ENCODE peak calls at places on chromosomes 12 and 14, in four cellular contexts. One of them, this sample, is unnamed.

GRCh38 chr12:62800707-62801400 is 134.1 kb downstream of the PPM1H start:
- DNase-seq in WTC11: no peak
- DNase-seq in K562: no peak
- DNase-seq in GM12878: no peak
- DNase-seq in this sample: peak

GRCh38 chr14:73873660-73874059 is 13.0 kb upstream of the ZNF410 start:
- DNase-seq in WTC11: no peak
- DNase-seq in K562: no peak
- DNase-seq in GM12878: no peak
- DNase-seq in this sample: no peak

GRCh38 chr14:96502621-96503251 is 554 bp downstream of the PAPOLA start:
- DNase-seq in WTC11: peak
- DNase-seq in K562: peak
- DNase-seq in GM12878: no peak
- DNase-seq in this sample: peak

GRCh38 chr12:105524961-105525360 is 194.5 kb downstream of the C12orf75 start:
- DNase-seq in WTC11: no peak
- DNase-seq in K562: no peak
- DNase-seq in GM12878: no peak
- DNase-seq in this sample: no peak

GRCh38 chr14:22895402-22895801 is 12.4 kb downstream of the REM2 start:
- DNase-seq in WTC11: no peak
- DNase-seq in K562: no peak
- DNase-seq in GM12878: no peak
- DNase-seq in this sample: no peak

GRCh38 chr14:55433880-55434804 is 6.3 kb downstream of the TBPL2 start:
- DNase-seq in WTC11: no peak
- DNase-seq in K562: no peak
- DNase-seq in GM12878: no peak
- DNase-seq in this sample: no peak

GRCh38 chr12:115323223-115323905 is 639.4 kb upstream of the TBX3 start:
- DNase-seq in WTC11: no peak
- DNase-seq in K562: no peak
- DNase-seq in GM12878: no peak
- DNase-seq in this sample: no peak

GRCh38 chr14:99728981-99729451 is 44.9 kb downstream of the CYP46A1 start:
- DNase-seq in WTC11: peak
- DNase-seq in K562: no peak
- DNase-seq in GM12878: no peak
- DNase-seq in this sample: no peak

GRCh38 chr12:115963030-115963480 is 314.4 kb downstream of the MED13L start:
- DNase-seq in WTC11: no peak
- DNase-seq in K562: no peak
- DNase-seq in GM12878: no peak
- DNase-seq in this sample: no peak

GRCh38 chr12:116524964-116525379 is 34.2 kb upstream of the MAP1LC3B2 start:
- DNase-seq in WTC11: peak
- DNase-seq in K562: no peak
- DNase-seq in GM12878: no peak
- DNase-seq in this sample: no peak

GRCh38 chr12:99157946-99158345 is 489.6 kb upstream of the GARIN6 start:
- DNase-seq in WTC11: no peak
- DNase-seq in K562: no peak
- DNase-seq in GM12878: no peak
- DNase-seq in this sample: no peak

GRCh38 chr14:54483073-54483745 is 5.6 kb downstream of the GMFB start:
- DNase-seq in WTC11: no peak
- DNase-seq in K562: no peak
- DNase-seq in GM12878: no peak
- DNase-seq in this sample: no peak

GRCh38 chr14:92258934-92259333 is 64.0 kb upstream of the SLC24A4 start:
- DNase-seq in WTC11: no peak
- DNase-seq in K562: peak
- DNase-seq in GM12878: peak
- DNase-seq in this sample: no peak

GRCh38 chr12:47903927-47904646 is 707 bp downstream of the VDR start:
- DNase-seq in WTC11: no peak
- DNase-seq in K562: peak
- DNase-seq in GM12878: no peak
- DNase-seq in this sample: no peak

GRCh38 chr14:94770251-94770749 is 387 bp upstream of the GSC start:
- DNase-seq in WTC11: no peak
- DNase-seq in K562: no peak
- DNase-seq in GM12878: no peak
- DNase-seq in this sample: no peak

GRCh38 chr14:76510255-76510654 is 134.3 kb downstream of the ESRRB start:
- DNase-seq in WTC11: no peak
- DNase-seq in K562: no peak
- DNase-seq in GM12878: no peak
- DNase-seq in this sample: no peak

GRCh38 chr14:22651586-22651985 is 7.4 kb upstream of the OR6J1 start:
- DNase-seq in WTC11: no peak
- DNase-seq in K562: no peak
- DNase-seq in GM12878: no peak
- DNase-seq in this sample: no peak

GRCh38 chr14:77469041-77469440 is 11.1 kb downstream of the AHSA1 start:
- DNase-seq in WTC11: no peak
- DNase-seq in K562: no peak
- DNase-seq in GM12878: no peak
- DNase-seq in this sample: no peak

GRCh38 chr12:40015360-40015759 is 90.5 kb downstream of the SLC2A13 start:
- DNase-seq in WTC11: no peak
- DNase-seq in K562: no peak
- DNase-seq in GM12878: no peak
- DNase-seq in this sample: no peak

GRCh38 chr12:754238-754816 is 1.9 kb downstream of the WNK1 start:
- DNase-seq in WTC11: no peak
- DNase-seq in K562: no peak
- DNase-seq in GM12878: no peak
- DNase-seq in this sample: no peak

GRCh38 chr12:102833687-102834435 is 83.2 kb downstream of the PAH start:
- DNase-seq in WTC11: peak
- DNase-seq in K562: no peak
- DNase-seq in GM12878: no peak
- DNase-seq in this sample: no peak

GRCh38 chr12:12159988-12160387 is 89.2 kb downstream of the BCL2L14 start:
- DNase-seq in WTC11: no peak
- DNase-seq in K562: no peak
- DNase-seq in GM12878: no peak
- DNase-seq in this sample: no peak

GRCh38 chr12:15446798-15447197 is 124.5 kb downstream of the PTPRO start:
- DNase-seq in WTC11: no peak
- DNase-seq in K562: no peak
- DNase-seq in GM12878: no peak
- DNase-seq in this sample: no peak
- TF ChIP-seq USF1 in WTC11: no peak
- TF ChIP-seq USF1 in K562: no peak
- TF ChIP-seq USF1 in GM12878: no peak
- TF ChIP-seq USF1 in this sample: no peak

GRCh38 chr14:90042587-90043252 is 19.1 kb upstream of the KCNK13 start:
- DNase-seq in WTC11: no peak
- DNase-seq in K562: no peak
- DNase-seq in GM12878: no peak
- DNase-seq in this sample: no peak

GRCh38 chr14:90040411-90040810 is 21.4 kb upstream of the KCNK13 start:
- DNase-seq in WTC11: no peak
- DNase-seq in K562: no peak
- DNase-seq in GM12878: no peak
- DNase-seq in this sample: no peak

GRCh38 chr14:90049390-90049789 is 12.4 kb upstream of the KCNK13 start:
- DNase-seq in WTC11: no peak
- DNase-seq in K562: no peak
- DNase-seq in GM12878: no peak
- DNase-seq in this sample: no peak

GRCh38 chr14:90050271-90050670 is 11.5 kb upstream of the KCNK13 start:
- DNase-seq in WTC11: no peak
- DNase-seq in K562: no peak
- DNase-seq in GM12878: no peak
- DNase-seq in this sample: no peak

DNA sequence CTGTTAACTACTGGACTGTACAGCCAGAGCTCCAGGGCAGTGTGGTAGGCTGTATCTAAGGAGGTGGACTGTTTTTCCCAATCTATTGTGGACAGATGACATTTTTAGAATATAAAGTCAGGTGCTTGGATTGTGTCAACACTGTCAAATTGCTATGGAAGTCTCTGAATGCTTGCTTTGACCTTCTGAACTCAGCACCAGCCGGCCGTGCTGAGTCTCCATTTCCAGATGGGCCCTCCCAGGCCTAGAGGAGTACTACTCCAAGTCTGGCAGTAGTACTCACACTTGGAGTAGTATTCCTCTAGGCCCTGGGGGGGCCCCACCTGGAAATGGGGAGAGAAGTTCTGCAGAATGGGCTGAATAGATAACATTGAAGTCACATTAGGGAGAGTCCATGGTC is 16.2 kb upstream of the KCNK13 start:
- DNase-seq in WTC11: no peak
- DNase-seq in K562: no peak
- DNase-seq in GM12878: no peak
- DNase-seq in this sample: no peak
- TF ChIP-seq USF1 in WTC11: no peak
- TF ChIP-seq USF1 in K562: no peak
- TF ChIP-seq USF1 in GM12878: no peak
- TF ChIP-seq USF1 in this sample: no peak

DNA sequence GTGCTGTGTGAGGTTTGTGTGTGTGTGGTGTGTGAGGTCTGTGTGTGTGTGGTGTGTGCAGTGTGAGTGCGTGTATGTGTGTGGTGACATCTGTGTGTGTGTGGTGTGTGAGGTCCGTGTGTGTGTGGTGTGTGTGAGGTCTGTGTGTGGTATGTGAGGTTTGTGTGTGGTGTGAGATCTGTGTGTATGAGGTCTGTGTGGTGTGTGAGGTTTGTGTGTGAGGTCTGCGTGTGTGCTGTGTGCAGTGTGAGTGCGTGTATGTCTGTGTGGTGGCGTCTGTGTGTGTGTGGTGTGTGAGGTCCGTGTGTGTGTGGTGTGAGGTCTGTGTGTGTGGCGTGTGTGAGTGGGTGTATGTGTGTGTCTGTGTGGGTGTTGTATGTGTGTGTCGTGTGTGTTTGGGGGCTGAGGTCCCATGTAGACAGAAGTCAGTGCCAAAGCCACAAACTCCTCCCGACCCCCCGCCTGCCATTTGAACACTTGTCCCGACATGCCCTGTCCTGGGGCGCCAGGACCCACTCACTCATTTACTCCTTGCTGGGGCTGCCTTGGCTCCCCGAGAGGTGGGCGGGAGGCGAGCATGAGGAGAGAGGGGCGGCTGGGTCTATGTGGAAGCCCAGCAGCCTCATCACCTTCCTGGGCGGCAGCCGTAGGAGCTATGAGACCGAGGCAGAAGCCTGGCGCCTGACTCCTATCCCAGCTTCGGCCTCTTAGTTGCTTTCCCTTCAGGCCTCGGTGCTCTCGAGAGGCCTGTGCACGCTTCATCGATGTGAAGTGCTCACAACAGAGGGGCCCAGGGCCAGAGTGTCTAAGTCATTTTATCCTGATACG is 20.5 kb downstream of the RILPL1 start:
- DNase-seq in WTC11: no peak
- DNase-seq in K562: no peak
- DNase-seq in GM12878: no peak
- DNase-seq in this sample: no peak
- TF ChIP-seq USF1 in WTC11: no peak
- TF ChIP-seq USF1 in K562: no peak
- TF ChIP-seq USF1 in GM12878: no peak
- TF ChIP-seq USF1 in this sample: no peak

GRCh38 chr14:49019467-49020100 is 566.6 kb downstream of the RPS29 start:
- DNase-seq in WTC11: no peak
- DNase-seq in K562: no peak
- DNase-seq in GM12878: no peak
- DNase-seq in this sample: no peak
- TF ChIP-seq USF1 in WTC11: no peak
- TF ChIP-seq USF1 in K562: no peak
- TF ChIP-seq USF1 in GM12878: no peak
- TF ChIP-seq USF1 in this sample: no peak

DNA sequence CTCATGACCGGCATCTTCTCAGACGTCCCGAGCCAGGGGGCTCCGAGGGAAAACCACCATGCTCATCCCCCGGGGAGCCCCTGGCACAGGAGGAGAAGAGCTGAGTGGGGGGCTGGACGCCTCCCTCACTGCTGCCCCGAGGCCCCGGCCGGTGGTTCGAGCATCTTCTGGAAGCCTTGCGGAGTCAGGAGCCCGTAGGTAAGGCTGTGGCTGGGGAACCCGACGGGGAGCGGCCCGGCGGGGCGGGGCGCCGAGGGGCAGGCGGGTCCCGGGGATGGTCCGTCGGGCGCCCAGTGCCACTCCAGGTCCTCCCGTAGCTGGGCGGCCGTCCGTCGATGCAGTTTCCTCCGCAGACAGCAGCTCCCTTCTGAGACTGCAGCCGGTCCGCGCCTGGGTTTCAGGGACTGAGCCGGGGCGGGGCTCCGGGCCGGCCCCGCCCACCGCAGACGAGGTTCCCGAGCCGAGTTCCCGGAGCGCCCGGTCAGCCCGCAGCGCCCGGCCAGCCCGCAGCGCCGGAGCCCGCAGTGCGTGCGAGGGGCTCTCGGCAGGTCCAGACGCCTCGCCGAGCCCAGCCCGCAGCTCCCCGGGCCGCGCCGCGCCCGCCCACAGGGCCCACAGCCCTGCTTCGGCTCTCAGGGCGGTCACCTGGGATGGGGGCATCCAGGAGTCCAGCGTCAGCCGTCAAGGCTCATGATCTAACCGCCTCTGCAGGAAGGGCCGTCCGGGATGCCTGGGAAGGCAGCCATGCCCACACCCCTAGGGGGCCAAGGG is at the start of gene PGF:
- DNase-seq in WTC11: peak
- DNase-seq in K562: peak
- DNase-seq in GM12878: no peak
- DNase-seq in this sample: peak
- TF ChIP-seq USF1 in WTC11: no peak
- TF ChIP-seq USF1 in K562: no peak
- TF ChIP-seq USF1 in GM12878: no peak
- TF ChIP-seq USF1 in this sample: no peak

GRCh38 chr14:59161571-59162175 is 26.8 kb upstream of the DAAM1 start:
- DNase-seq in WTC11: no peak
- DNase-seq in K562: no peak
- DNase-seq in GM12878: no peak
- DNase-seq in this sample: no peak
- TF ChIP-seq USF1 in WTC11: no peak
- TF ChIP-seq USF1 in K562: no peak
- TF ChIP-seq USF1 in GM12878: no peak
- TF ChIP-seq USF1 in this sample: no peak

This sample was measured in SK-N-SH.